ENCODE peak calls at places on chromosomes 7 and 10, in seven cellular contexts. W, X, G, H, U, Q and N are unnamed samples.

GRCh38 chr7:8197994-8198698 is 63.8 kb downstream of the ICA1 start:
- DNase-seq in W (no peak), X (no peak), G (no peak), H (no peak), U (no peak), Q (no peak), N (no peak)

GRCh38 chr10:3425261-3425660 is 252.7 kb upstream of the PITRM1 start:
- DNase-seq in W (no peak), X (no peak), G (peak), H (no peak), U (no peak), Q (no peak), N (no peak)

GRCh38 chr10:78047314-78047891 is 13.7 kb downstream of the RPS24 start:
- DNase-seq in W (peak), X (peak), G (peak), H (peak), U (peak), Q (peak), N (peak)

GRCh38 chr7:151078233-151079040 is 2.2 kb downstream of the FASTK start:
- DNase-seq in W (no peak), X (no peak), G (no peak), H (no peak), U (no peak), Q (no peak), N (no peak)

GRCh38 chr7:27678617-27679260 is 16.1 kb upstream of the HIBADH start:
- DNase-seq in W (no peak), X (no peak), G (peak), H (peak), U (no peak), Q (no peak), N (no peak)

GRCh38 chr7:22663319-22663718 is 63.7 kb upstream of the IL6 start:
- DNase-seq in W (no peak), X (peak), G (peak), H (peak), U (no peak), Q (no peak), N (no peak)

GRCh38 chr7:156176039-156176438 is 363.8 kb upstream of the SHH start:
- DNase-seq in W (no peak), X (no peak), G (no peak), H (no peak), U (no peak), Q (no peak), N (no peak)

GRCh38 chr10:5064656-5065055 is 29.6 kb upstream of the AKR1C3 start:
- DNase-seq in W (no peak), X (peak), G (no peak), H (no peak), U (no peak), Q (no peak), N (no peak)

GRCh38 chr7:131197920-131198610 is 129.6 kb upstream of the MKLN1 start:
- DNase-seq in W (no peak), X (no peak), G (peak), H (peak), U (no peak), Q (no peak), N (no peak)

GRCh38 chr7:30924624-30925023 is 13.0 kb downstream of the AQP1 start:
- DNase-seq in W (no peak), X (no peak), G (no peak), H (no peak), U (no peak), Q (no peak), N (no peak)

GRCh38 chr10:69438531-69439349 is 12.5 kb upstream of the TSPAN15 start:
- DNase-seq in W (peak), X (peak), G (peak), H (peak), U (peak), Q (no peak), N (no peak)

GRCh38 chr7:155517452-155517851 is 28.9 kb downstream of the CNPY1 start:
- DNase-seq in W (no peak), X (no peak), G (no peak), H (no peak), U (no peak), Q (no peak), N (no peak)

GRCh38 chr10:60778214-60778977 is at the start of gene CDK1:
- DNase-seq in W (peak), X (peak), G (peak), H (peak), U (peak), Q (peak), N (peak)